ENCODE peak calls at places on chromosomes 4 and X, in six cellular contexts. One of them, this sample, is unnamed.
A peak's percentile ranks its signal among the peaks of the same experiment; 100 is the strongest.

GRCh38 chr4:147811878-147812277 is 80.0 kb downstream of the ARHGAP10 start:
- DNase-seq in lung: no peak
- DNase-seq in cardiac muscle cell: no peak
- DNase-seq in fibroblast of lung: no peak
- DNase-seq in tibial artery: no peak
- DNase-seq in epithelial cell of prostate: no peak
- DNase-seq in this sample: no peak

GRCh38 chr4:110625593-110626292 is 2.9 kb upstream of the PITX2 start:
- DNase-seq in lung: no peak
- DNase-seq in cardiac muscle cell: no peak
- DNase-seq in fibroblast of lung: no peak
- DNase-seq in tibial artery: no peak
- DNase-seq in epithelial cell of prostate: no peak
- DNase-seq in this sample: no peak

GRCh38 chrX:108641589-108642272 is 94.6 kb downstream of the IRS4 start:
- DNase-seq in lung: no peak
- DNase-seq in cardiac muscle cell: no peak
- DNase-seq in fibroblast of lung: no peak
- DNase-seq in tibial artery: no peak
- DNase-seq in epithelial cell of prostate: no peak
- DNase-seq in this sample: no peak

GRCh38 chr4:61938250-61938846 is 738.2 kb downstream of the ADGRL3 start:
- DNase-seq in lung: no peak
- DNase-seq in cardiac muscle cell: no peak
- DNase-seq in fibroblast of lung: no peak
- DNase-seq in tibial artery: no peak
- DNase-seq in epithelial cell of prostate: no peak
- DNase-seq in this sample: no peak

GRCh38 chr4:152258804-152259708 is 276.8 kb downstream of the FBXW7 start:
- DNase-seq in lung: no peak
- DNase-seq in cardiac muscle cell: no peak
- DNase-seq in fibroblast of lung: peak; percentile 45
- DNase-seq in tibial artery: no peak
- DNase-seq in epithelial cell of prostate: peak; percentile 87
- DNase-seq in this sample: no peak

GRCh38 chr4:154132406-154132805 is 343.5 kb upstream of the SFRP2 start:
- DNase-seq in lung: no peak
- DNase-seq in cardiac muscle cell: no peak
- DNase-seq in fibroblast of lung: no peak
- DNase-seq in tibial artery: no peak
- DNase-seq in epithelial cell of prostate: no peak
- DNase-seq in this sample: no peak

GRCh38 chr4:113232194-113232593 is 182.7 kb downstream of the ANK2 start:
- DNase-seq in lung: no peak
- DNase-seq in cardiac muscle cell: no peak
- DNase-seq in fibroblast of lung: no peak
- DNase-seq in tibial artery: no peak
- DNase-seq in epithelial cell of prostate: no peak
- DNase-seq in this sample: no peak

GRCh38 chrX:6465731-6466130 is 69.2 kb downstream of the VCX3A start:
- DNase-seq in lung: no peak
- DNase-seq in cardiac muscle cell: no peak
- DNase-seq in fibroblast of lung: no peak
- DNase-seq in tibial artery: no peak
- DNase-seq in epithelial cell of prostate: no peak
- DNase-seq in this sample: no peak

GRCh38 chrX:152932598-152933175 is 34.8 kb downstream of the ZNF185 start:
- DNase-seq in lung: no peak
- DNase-seq in cardiac muscle cell: no peak
- DNase-seq in fibroblast of lung: no peak
- DNase-seq in tibial artery: no peak
- DNase-seq in epithelial cell of prostate: no peak
- DNase-seq in this sample: no peak

GRCh38 chr4:177505171-177505615 is 63.0 kb upstream of the AGA start:
- DNase-seq in lung: no peak
- DNase-seq in cardiac muscle cell: no peak
- DNase-seq in fibroblast of lung: no peak
- DNase-seq in tibial artery: no peak
- DNase-seq in epithelial cell of prostate: no peak
- DNase-seq in this sample: no peak

GRCh38 chr4:142324572-142324971 is 521.5 kb downstream of the INPP4B start:
- DNase-seq in lung: no peak
- DNase-seq in cardiac muscle cell: no peak
- DNase-seq in fibroblast of lung: no peak
- DNase-seq in tibial artery: no peak
- DNase-seq in epithelial cell of prostate: no peak
- DNase-seq in this sample: no peak

GRCh38 chr4:61447918-61448317 is 247.8 kb downstream of the ADGRL3 start:
- DNase-seq in lung: no peak
- DNase-seq in cardiac muscle cell: no peak
- DNase-seq in fibroblast of lung: no peak
- DNase-seq in tibial artery: no peak
- DNase-seq in epithelial cell of prostate: no peak
- DNase-seq in this sample: no peak

GRCh38 chr4:39427477-39428119 is 20.9 kb downstream of the KLB start:
- DNase-seq in lung: no peak
- DNase-seq in cardiac muscle cell: no peak
- DNase-seq in fibroblast of lung: no peak
- DNase-seq in tibial artery: no peak
- DNase-seq in epithelial cell of prostate: no peak
- DNase-seq in this sample: no peak

GRCh38 chr4:40731792-40732245 is 17.9 kb upstream of the NSUN7 start:
- DNase-seq in lung: peak; percentile 80
- DNase-seq in cardiac muscle cell: peak; percentile 40
- DNase-seq in fibroblast of lung: no peak
- DNase-seq in tibial artery: no peak
- DNase-seq in epithelial cell of prostate: no peak
- DNase-seq in this sample: no peak

GRCh38 chr4:156774422-156774821 is 197.2 kb downstream of the PDGFC start:
- DNase-seq in lung: no peak
- DNase-seq in cardiac muscle cell: no peak
- DNase-seq in fibroblast of lung: peak; percentile 93
- DNase-seq in tibial artery: no peak
- DNase-seq in epithelial cell of prostate: peak; percentile 69
- DNase-seq in this sample: no peak

GRCh38 chr4:45345551-45345950 is 619.2 kb upstream of the GNPDA2 start:
- DNase-seq in lung: no peak
- DNase-seq in cardiac muscle cell: no peak
- DNase-seq in fibroblast of lung: no peak
- DNase-seq in tibial artery: no peak
- DNase-seq in epithelial cell of prostate: no peak
- DNase-seq in this sample: no peak

GRCh38 chr4:91288702-91289311 is 1015.0 kb upstream of the GRID2 start:
- DNase-seq in lung: no peak
- DNase-seq in cardiac muscle cell: no peak
- DNase-seq in fibroblast of lung: no peak
- DNase-seq in tibial artery: no peak
- DNase-seq in epithelial cell of prostate: no peak
- DNase-seq in this sample: no peak

GRCh38 chrX:48831136-48831908 is 4.1 kb downstream of the PCSK1N start:
- DNase-seq in lung: no peak
- DNase-seq in cardiac muscle cell: no peak
- DNase-seq in fibroblast of lung: no peak
- DNase-seq in tibial artery: no peak
- DNase-seq in epithelial cell of prostate: no peak
- DNase-seq in this sample: no peak

GRCh38 chrX:16696956-16697355 is 15.5 kb downstream of the CTPS2 start:
- DNase-seq in lung: no peak
- DNase-seq in cardiac muscle cell: no peak
- DNase-seq in fibroblast of lung: no peak
- DNase-seq in tibial artery: no peak
- DNase-seq in epithelial cell of prostate: no peak
- DNase-seq in this sample: no peak

GRCh38 chr4:112801341-112801740 is 164.4 kb downstream of the LARP7 start:
- DNase-seq in lung: no peak
- DNase-seq in cardiac muscle cell: no peak
- DNase-seq in fibroblast of lung: no peak
- DNase-seq in tibial artery: no peak
- DNase-seq in epithelial cell of prostate: no peak
- DNase-seq in this sample: no peak

GRCh38 chrX:39196192-39197102 is 395.2 kb downstream of the MID1IP1 start:
- DNase-seq in lung: no peak
- DNase-seq in cardiac muscle cell: peak; percentile 36
- DNase-seq in fibroblast of lung: peak; percentile 45
- DNase-seq in tibial artery: no peak
- DNase-seq in epithelial cell of prostate: peak; percentile 22
- DNase-seq in this sample: no peak
- H3K27ac ChIP-seq in lung: no peak overlapping the region
- H3K27ac ChIP-seq in cardiac muscle cell: peak overlapping the region; percentile 50
- H3K27ac ChIP-seq in fibroblast of lung: no peak overlapping the region
- H3K27ac ChIP-seq in tibial artery: peak overlapping the region; percentile 33
- H3K27ac ChIP-seq in epithelial cell of prostate: no peak overlapping the region
- H3K27ac ChIP-seq in this sample: no peak overlapping the region

GRCh38 chrX:71533514-71533849 is 578 bp downstream of the OGT start:
- DNase-seq in lung: no peak
- DNase-seq in cardiac muscle cell: no peak
- DNase-seq in fibroblast of lung: peak; percentile 23
- DNase-seq in tibial artery: no peak
- DNase-seq in epithelial cell of prostate: no peak
- DNase-seq in this sample: no peak
- H3K27ac ChIP-seq in lung: peak overlapping the region; percentile 92
- H3K27ac ChIP-seq in cardiac muscle cell: peak overlapping the region; percentile 56
- H3K27ac ChIP-seq in fibroblast of lung: peak overlapping the region; percentile 84
- H3K27ac ChIP-seq in tibial artery: peak overlapping the region; percentile 92
- H3K27ac ChIP-seq in epithelial cell of prostate: peak overlapping the region; percentile 75
- H3K27ac ChIP-seq in this sample: peak overlapping the region; percentile 87

GRCh38 chr4:174207370-174207769 is 76.1 kb downstream of the FBXO8 start:
- DNase-seq in lung: no peak
- DNase-seq in cardiac muscle cell: no peak
- DNase-seq in fibroblast of lung: no peak
- DNase-seq in tibial artery: no peak
- DNase-seq in epithelial cell of prostate: no peak
- DNase-seq in this sample: no peak
- H3K27ac ChIP-seq in lung: no peak overlapping the region
- H3K27ac ChIP-seq in cardiac muscle cell: no peak overlapping the region
- H3K27ac ChIP-seq in fibroblast of lung: no peak overlapping the region
- H3K27ac ChIP-seq in tibial artery: no peak overlapping the region
- H3K27ac ChIP-seq in epithelial cell of prostate: no peak overlapping the region
- H3K27ac ChIP-seq in this sample: no peak overlapping the region

GRCh38 chrX:42941671-42942070 is 163.7 kb upstream of the PPP1R2C start:
- DNase-seq in lung: no peak
- DNase-seq in cardiac muscle cell: no peak
- DNase-seq in fibroblast of lung: no peak
- DNase-seq in tibial artery: no peak
- DNase-seq in epithelial cell of prostate: no peak
- DNase-seq in this sample: no peak
- H3K27ac ChIP-seq in lung: no peak overlapping the region
- H3K27ac ChIP-seq in cardiac muscle cell: no peak overlapping the region
- H3K27ac ChIP-seq in fibroblast of lung: no peak overlapping the region
- H3K27ac ChIP-seq in tibial artery: no peak overlapping the region
- H3K27ac ChIP-seq in epithelial cell of prostate: no peak overlapping the region
- H3K27ac ChIP-seq in this sample: no peak overlapping the region

GRCh38 chr4:6892909-6893202 is 16.8 kb upstream of the TBC1D14 start:
- DNase-seq in lung: no peak
- DNase-seq in cardiac muscle cell: no peak
- DNase-seq in fibroblast of lung: no peak
- DNase-seq in tibial artery: no peak
- DNase-seq in epithelial cell of prostate: no peak
- DNase-seq in this sample: no peak
- H3K27ac ChIP-seq in lung: peak overlapping the region; percentile 71
- H3K27ac ChIP-seq in cardiac muscle cell: no peak overlapping the region
- H3K27ac ChIP-seq in fibroblast of lung: peak overlapping the region; percentile 50
- H3K27ac ChIP-seq in tibial artery: no peak overlapping the region
- H3K27ac ChIP-seq in epithelial cell of prostate: no peak overlapping the region
- H3K27ac ChIP-seq in this sample: no peak overlapping the region

GRCh38 chr4:185352741-185353140 is 43.0 kb downstream of the LRP2BP start:
- DNase-seq in lung: no peak
- DNase-seq in cardiac muscle cell: no peak
- DNase-seq in fibroblast of lung: no peak
- DNase-seq in tibial artery: no peak
- DNase-seq in epithelial cell of prostate: no peak
- DNase-seq in this sample: no peak

GRCh38 chr4:185359767-185360446 is 35.8 kb downstream of the LRP2BP start:
- DNase-seq in lung: no peak
- DNase-seq in cardiac muscle cell: no peak
- DNase-seq in fibroblast of lung: peak; percentile 59
- DNase-seq in tibial artery: no peak
- DNase-seq in epithelial cell of prostate: no peak
- DNase-seq in this sample: no peak

GRCh38 chr4:185357733-185358440 is 37.8 kb downstream of the LRP2BP start:
- DNase-seq in lung: no peak
- DNase-seq in cardiac muscle cell: no peak
- DNase-seq in fibroblast of lung: no peak
- DNase-seq in tibial artery: no peak
- DNase-seq in epithelial cell of prostate: no peak
- DNase-seq in this sample: no peak

GRCh38 chr4:185358514-185359433 is 37.0 kb downstream of the LRP2BP start:
- DNase-seq in lung: no peak
- DNase-seq in cardiac muscle cell: no peak
- DNase-seq in fibroblast of lung: peak; percentile 51
- DNase-seq in tibial artery: no peak
- DNase-seq in epithelial cell of prostate: no peak
- DNase-seq in this sample: no peak

DNA sequence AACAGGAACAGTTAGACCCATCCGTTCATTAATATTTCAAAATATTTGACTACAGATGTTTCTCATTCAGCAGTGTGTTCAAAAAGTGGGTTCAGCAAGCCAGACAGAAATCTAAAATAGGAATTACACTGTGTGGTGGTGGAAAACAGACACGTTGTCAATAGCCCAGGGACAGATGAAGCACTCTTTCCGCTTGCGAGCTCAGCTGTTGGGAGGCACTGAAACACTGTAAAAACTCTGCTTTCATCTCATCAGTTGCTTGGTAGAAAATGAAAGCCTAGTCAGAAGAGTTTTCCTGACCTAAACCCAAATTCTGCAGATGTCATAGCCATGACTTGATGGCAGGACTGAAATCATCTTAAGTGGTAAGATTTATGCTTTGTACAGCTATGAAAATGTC is 38.5 kb downstream of the LRP2BP start:
- DNase-seq in lung: no peak
- DNase-seq in cardiac muscle cell: no peak
- DNase-seq in fibroblast of lung: no peak
- DNase-seq in tibial artery: no peak
- DNase-seq in epithelial cell of prostate: no peak
- DNase-seq in this sample: no peak
- H3K27ac ChIP-seq in lung: no peak overlapping the region
- H3K27ac ChIP-seq in cardiac muscle cell: no peak overlapping the region
- H3K27ac ChIP-seq in fibroblast of lung: no peak overlapping the region
- H3K27ac ChIP-seq in tibial artery: peak overlapping the region; percentile 84
- H3K27ac ChIP-seq in epithelial cell of prostate: no peak overlapping the region
- H3K27ac ChIP-seq in this sample: no peak overlapping the region